ENCODE peak calls at places on chromosomes 1 and 21, in seven cellular contexts. O is effector memory CD4-positive, alpha-beta T cell; L is PC-3; E is HAP-1; D is GM12878; Q is psoas muscle; P is NB4. W is an unnamed sample.

GRCh38 chr21:14566889-14567288 is 20.8 kb upstream of the SAMSN1 start:
- DNase-seq in Q (no peak), D (no peak), E (no peak), O (no peak), L (no peak), P (no peak), W (no peak)

GRCh38 chr1:178694923-178695525 is 30.0 kb upstream of the RALGPS2 start:
- DNase-seq in P (no peak), O (no peak), E (no peak), D (no peak), L (no peak), Q (no peak), W (no peak)

GRCh38 chr21:16437586-16437985 is 707.8 kb downstream of the USP25 start:
- DNase-seq in O (no peak), P (no peak), D (no peak), L (no peak), E (no peak), Q (no peak), W (no peak)

GRCh38 chr1:156821801-156822200 is 5.2 kb upstream of the SH2D2A start:
- DNase-seq in P (no peak), D (no peak), L (no peak), E (no peak), Q (no peak), O (no peak), W (no peak)

GRCh38 chr1:234188454-234188792 is 184.8 kb upstream of the COA6 start:
- DNase-seq in E (peak), D (peak), Q (no peak), P (peak), L (peak), O (no peak), W (no peak)

GRCh38 chr21:23694396-23694795 is 1912.9 kb downstream of the MRPL39 start:
- DNase-seq in Q (no peak), D (no peak), P (peak), O (no peak), E (peak), L (peak), W (no peak)

GRCh38 chr1:116449578-116449977 is 76.5 kb downstream of the ATP1A1 start:
- DNase-seq in Q (no peak), D (no peak), L (no peak), P (no peak), O (no peak), E (no peak), W (no peak)

GRCh38 chr1:145997156-145998023 is 1.0 kb upstream of the TXNIP start:
- DNase-seq in Q (peak), O (peak), P (peak), E (no peak), D (no peak), L (no peak), W (no peak)

GRCh38 chr1:67686272-67687197 is 1.5 kb downstream of the GADD45A start:
- DNase-seq in L (peak), E (peak), Q (peak), D (peak), O (peak), P (peak), W (peak)

GRCh38 chr1:150429805-150430204 is 57.4 kb upstream of the TARS2 start:
- DNase-seq in O (no peak), D (no peak), E (no peak), P (peak), L (peak), Q (no peak), W (no peak)

GRCh38 chr1:56265205-56265604 is 314.2 kb downstream of the PLPP3 start:
- DNase-seq in E (no peak), L (no peak), P (no peak), D (no peak), Q (no peak), O (no peak), W (no peak)

GRCh38 chr1:16250547-16251251 is 13.7 kb upstream of the CPLANE2 start:
- DNase-seq in P (no peak), L (no peak), D (no peak), O (no peak), Q (no peak), E (no peak), W (no peak)

GRCh38 chr21:28111151-28111619 is 881.5 kb downstream of the LTN1 start:
- DNase-seq in P (no peak), Q (peak), E (no peak), L (no peak), O (no peak), D (no peak), W (no peak)

GRCh38 chr1:47456250-47456649 is 18.4 kb downstream of the FOXD2 start:
- DNase-seq in D (no peak), P (no peak), L (no peak), Q (no peak), E (no peak), O (no peak), W (no peak)

GRCh38 chr1:67431869-67432578 is 1.8 kb upstream of the SERBP1 start:
- DNase-seq in P (peak), O (no peak), Q (no peak), E (peak), L (no peak), D (no peak), W (no peak)

GRCh38 chr21:45463871-45464270 is 58.9 kb downstream of the COL18A1 start:
- DNase-seq in O (no peak), Q (no peak), P (no peak), E (no peak), D (no peak), L (no peak), W (no peak)

GRCh38 chr1:78114034-78114956 is 68.5 kb downstream of the GIPC2 start:
- DNase-seq in L (peak), Q (peak), O (peak), D (peak), E (peak), P (peak), W (no peak)

GRCh38 chr1:240499012-240499411 is 112.9 kb downstream of the GREM2 start:
- DNase-seq in Q (no peak), O (no peak), E (no peak), P (peak), D (no peak), L (peak), W (no peak)

GRCh38 chr1:200749090-200749489 is 10.4 kb downstream of the CAMSAP2 start:
- DNase-seq in Q (no peak), D (no peak), P (no peak), E (no peak), L (no peak), O (no peak), W (no peak)

GRCh38 chr1:247639381-247639981 is 34.1 kb downstream of the OR2G3 start:
- DNase-seq in E (no peak), O (no peak), L (peak), D (no peak), P (no peak), Q (peak), W (no peak)

GRCh38 chr1:214438530-214438929 is 112.9 kb downstream of the PTPN14 start:
- DNase-seq in L (no peak), P (no peak), O (no peak), E (no peak), D (no peak), Q (no peak), W (no peak)

GRCh38 chr1:6162773-6163172 is 17.3 kb downstream of the CHD5 start:
- DNase-seq in O (no peak), P (no peak), Q (no peak), D (no peak), E (no peak), L (no peak), W (no peak)

GRCh38 chr1:247552231-247552630 is 3.3 kb downstream of the GCSAML start:
- DNase-seq in P (no peak), E (no peak), Q (no peak), O (no peak), D (no peak), L (no peak), W (no peak)

GRCh38 chr1:180131510-180131909 is 23.2 kb upstream of the QSOX1 start:
- DNase-seq in E (no peak), L (no peak), O (no peak), Q (peak), D (no peak), P (peak), W (no peak)

GRCh38 chr1:21277178-21277577 is 13.1 kb downstream of the ECE1 start:
- DNase-seq in P (no peak), D (no peak), Q (no peak), L (no peak), O (no peak), E (no peak), W (no peak)

GRCh38 chr1:94045465-94046056 is 75.4 kb downstream of the ABCA4 start:
- DNase-seq in D (no peak), E (peak), L (peak), O (no peak), P (peak), Q (peak), W (peak)

GRCh38 chr1:118136511-118136937 is 48.5 kb downstream of the SPAG17 start:
- DNase-seq in D (peak), L (peak), P (no peak), E (no peak), Q (no peak), O (no peak), W (no peak)

GRCh38 chr1:193654951-193655705 is 468.7 kb upstream of the B3GALT2 start:
- DNase-seq in Q (no peak), P (no peak), E (no peak), L (peak), O (no peak), D (no peak), W (no peak)

GRCh38 chr21:41431788-41432548 is 5.9 kb downstream of the MX1 start:
- DNase-seq in O (no peak), D (peak), E (no peak), P (no peak), Q (no peak), L (no peak), W (no peak)

GRCh38 chr1:4745560-4745959 is 91.2 kb downstream of the AJAP1 start:
- DNase-seq in P (no peak), E (no peak), Q (no peak), D (no peak), O (no peak), L (no peak), W (no peak)

DNA sequence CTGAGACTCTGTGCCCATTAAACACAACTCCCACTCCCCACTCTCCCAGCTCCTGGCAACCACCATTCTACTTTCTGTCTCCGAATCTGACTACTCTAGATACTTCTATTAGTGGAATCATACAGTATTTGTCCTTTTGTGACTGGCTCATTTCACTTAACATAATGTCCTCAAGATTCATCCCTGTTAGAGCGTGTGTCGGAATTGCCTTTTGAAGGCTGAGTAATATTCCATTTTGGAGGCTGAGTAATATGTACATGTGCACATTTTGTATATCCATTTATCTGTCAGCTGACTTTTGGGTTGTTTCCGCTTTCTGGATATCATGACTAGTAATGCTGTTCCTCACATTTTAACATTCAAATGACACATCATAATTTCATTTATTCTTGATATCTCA is 30.3 kb downstream of the GALNT2 start:
- DNase-seq in O (no peak), D (no peak), E (no peak), L (no peak), P (no peak), Q (no peak), W (no peak)
- H3K4me3 ChIP-seq in O (no peak), D (no peak), E (no peak), L (no peak), P (no peak), Q (no peak), W (no peak)

GRCh38 chr1:208127791-208128408 is 116.3 kb downstream of the PLXNA2 start:
- DNase-seq in D (no peak), P (no peak), O (no peak), E (no peak), Q (no peak), L (no peak), W (no peak)

GRCh38 chr1:208127284-208127683 is 116.9 kb downstream of the PLXNA2 start:
- DNase-seq in Q (no peak), D (no peak), P (no peak), E (no peak), O (no peak), L (no peak), W (no peak)

GRCh38 chr1:208122612-208123358 is 121.4 kb downstream of the PLXNA2 start:
- DNase-seq in D (no peak), E (no peak), Q (no peak), L (no peak), O (no peak), P (no peak), W (no peak)

GRCh38 chr1:208129057-208129456 is 115.1 kb downstream of the PLXNA2 start:
- DNase-seq in O (no peak), Q (no peak), L (no peak), E (no peak), D (no peak), P (no peak), W (no peak)

GRCh38 chr1:208126108-208126507 is 118.1 kb downstream of the PLXNA2 start:
- DNase-seq in Q (no peak), P (no peak), O (no peak), D (no peak), E (no peak), L (no peak), W (no peak)
- H3K4me3 ChIP-seq in Q (no peak), P (no peak), O (no peak), D (no peak), E (no peak), L (no peak), W (no peak)

DNA sequence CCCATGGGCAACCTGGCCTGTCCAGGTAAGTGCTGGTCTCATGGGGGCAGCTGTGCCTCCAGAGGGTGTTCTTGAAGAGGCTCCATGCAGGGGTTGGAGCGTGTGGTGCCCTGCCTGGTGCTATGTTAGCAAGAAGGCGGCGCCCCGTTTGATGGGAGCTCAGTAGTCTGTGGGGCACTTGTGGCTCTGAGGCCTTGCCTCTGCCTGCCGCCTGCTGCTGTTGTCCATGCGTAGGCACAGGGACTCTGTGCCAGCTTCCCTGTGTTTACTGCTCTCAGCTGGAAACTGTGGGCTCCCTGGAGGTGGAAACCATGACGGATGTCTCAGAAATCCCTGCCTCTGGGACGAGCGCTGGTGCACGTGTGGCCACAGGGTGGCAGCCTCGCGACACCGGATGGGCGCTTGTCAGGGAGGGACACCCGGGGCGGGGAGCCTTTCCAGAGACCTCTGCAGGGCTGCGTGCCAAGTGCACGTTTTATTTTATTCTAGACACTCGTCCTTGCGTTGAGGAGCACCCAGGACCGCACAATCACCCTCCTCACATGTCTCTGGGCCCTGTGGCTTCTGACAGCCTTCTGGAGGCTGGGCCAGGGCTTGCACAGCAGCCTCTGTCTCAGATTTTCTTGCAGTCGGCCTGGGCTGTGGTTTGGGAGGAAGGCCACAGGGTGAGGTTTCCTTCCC is 27.1 kb downstream of the SNAP47 start:
- DNase-seq in P (peak), O (peak), Q (peak), L (peak), D (no peak), E (peak), W (peak)
- H3K4me3 ChIP-seq in P (no peak), O (peak), Q (peak), L (no peak), D (no peak), E (no peak), W (no peak)

DNA sequence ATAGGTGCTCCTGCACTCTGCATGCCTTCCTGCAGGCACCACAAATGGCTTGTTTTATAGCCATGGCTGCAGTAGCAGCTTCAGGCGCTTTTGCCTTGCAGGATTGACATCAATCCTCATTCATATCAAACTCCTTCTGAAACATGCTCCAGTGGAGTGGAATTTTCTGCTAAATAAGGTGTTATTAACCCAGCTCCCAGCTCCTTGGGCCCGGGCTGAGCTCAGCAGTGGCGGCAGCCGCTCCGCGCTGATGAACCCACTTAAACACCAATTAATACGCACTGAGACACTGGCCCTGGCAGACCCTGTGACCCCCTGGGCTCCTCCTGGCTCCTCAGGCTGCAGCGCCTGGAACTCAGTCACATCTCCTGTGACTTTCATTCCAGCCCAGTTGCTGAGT is 137.3 kb upstream of the GRIK3 start:
- DNase-seq in E (no peak), D (no peak), L (no peak), O (no peak), Q (no peak), P (no peak), W (no peak)
- H3K4me3 ChIP-seq in E (no peak), D (no peak), L (no peak), O (no peak), Q (no peak), P (no peak), W (no peak)

DNA sequence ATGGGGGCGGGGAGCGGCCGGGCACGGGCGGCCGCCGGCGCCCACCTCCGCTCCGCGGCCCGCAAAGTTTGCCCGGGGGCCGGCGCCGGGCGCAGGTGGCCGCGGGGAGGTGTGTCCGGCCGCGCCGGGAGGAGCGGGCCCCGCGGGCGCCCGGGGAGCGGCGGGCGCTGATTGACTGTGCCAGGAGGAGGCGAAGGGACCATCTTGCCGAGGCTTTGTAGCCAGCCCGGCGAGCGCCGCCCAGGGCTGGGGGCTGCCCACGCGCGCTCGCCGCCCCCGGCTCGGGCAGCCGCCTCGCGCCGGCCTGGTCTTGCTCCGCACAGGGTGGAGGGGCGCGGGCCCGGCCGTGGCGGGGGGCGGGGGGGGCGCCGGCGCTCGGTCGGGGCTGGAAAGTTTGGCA is 432 bp downstream of the EPHB2 start:
- DNase-seq in O (no peak), D (no peak), E (no peak), L (no peak), P (no peak), Q (no peak), W (no peak)
- H3K4me3 ChIP-seq in O (no peak), D (no peak), E (peak), L (peak), P (no peak), Q (peak), W (peak)

GRCh38 chr1:119631086-119631432 is 17.0 kb downstream of the ZNF697 start:
- DNase-seq in D (no peak), Q (no peak), P (no peak), O (no peak), E (no peak), L (no peak), W (no peak)
- H3K4me3 ChIP-seq in D (no peak), Q (peak), P (no peak), O (no peak), E (no peak), L (no peak), W (peak)

W was measured in thoracic aorta.